ENCODE peak calls at places on chromosomes 13 and 19, in seven cellular contexts. One of them, this sample, is unnamed.

GRCh38 chr13:97028441-97029299 is 34.4 kb upstream of the OXGR1 start:
- DNase-seq in activated B cell treated with CpG ODN at 0.5 μM for 24 hours: no peak
- DNase-seq in activated naive CD4-positive, alpha-beta T cell treated with anti-CD3 and anti-CD28 coated beads for 36 hours: peak; percentile 61
- DNase-seq in stimulated activated CD4-positive, alpha-beta T cell treated with anti-CD3 and anti-CD28 coated beads, Interleukin-15, amount 100 ng/mL, for 1 hour: no peak
- DNase-seq in HTR-8/SVneo: peak; percentile 40
- DNase-seq in stimulated activated CD8-positive, alpha-beta memory T cell treated with anti-CD3 and anti-CD28 coated beads, Interleukin-4, amount 100 ng/mL, for 4 hours: peak; percentile 7
- DNase-seq in mucosa of gallbladder: peak; percentile 59
- DNase-seq in this sample: peak; percentile 69

GRCh38 chr13:61546911-61547310 is 131.3 kb upstream of the PCDH20 start:
- DNase-seq in activated B cell treated with CpG ODN at 0.5 μM for 24 hours: no peak
- DNase-seq in activated naive CD4-positive, alpha-beta T cell treated with anti-CD3 and anti-CD28 coated beads for 36 hours: no peak
- DNase-seq in stimulated activated CD4-positive, alpha-beta T cell treated with anti-CD3 and anti-CD28 coated beads, Interleukin-15, amount 100 ng/mL, for 1 hour: no peak
- DNase-seq in HTR-8/SVneo: no peak
- DNase-seq in stimulated activated CD8-positive, alpha-beta memory T cell treated with anti-CD3 and anti-CD28 coated beads, Interleukin-4, amount 100 ng/mL, for 4 hours: no peak
- DNase-seq in mucosa of gallbladder: no peak
- DNase-seq in this sample: no peak

GRCh38 chr13:100045355-100045754 is 43.5 kb upstream of the PCCA start:
- DNase-seq in activated B cell treated with CpG ODN at 0.5 μM for 24 hours: no peak
- DNase-seq in activated naive CD4-positive, alpha-beta T cell treated with anti-CD3 and anti-CD28 coated beads for 36 hours: no peak
- DNase-seq in stimulated activated CD4-positive, alpha-beta T cell treated with anti-CD3 and anti-CD28 coated beads, Interleukin-15, amount 100 ng/mL, for 1 hour: no peak
- DNase-seq in HTR-8/SVneo: no peak
- DNase-seq in stimulated activated CD8-positive, alpha-beta memory T cell treated with anti-CD3 and anti-CD28 coated beads, Interleukin-4, amount 100 ng/mL, for 4 hours: no peak
- DNase-seq in mucosa of gallbladder: no peak
- DNase-seq in this sample: peak; percentile 81

GRCh38 chr19:52640916-52641315 is 2.8 kb upstream of the ZNF83 start:
- DNase-seq in activated B cell treated with CpG ODN at 0.5 μM for 24 hours: no peak
- DNase-seq in activated naive CD4-positive, alpha-beta T cell treated with anti-CD3 and anti-CD28 coated beads for 36 hours: no peak
- DNase-seq in stimulated activated CD4-positive, alpha-beta T cell treated with anti-CD3 and anti-CD28 coated beads, Interleukin-15, amount 100 ng/mL, for 1 hour: no peak
- DNase-seq in HTR-8/SVneo: no peak
- DNase-seq in stimulated activated CD8-positive, alpha-beta memory T cell treated with anti-CD3 and anti-CD28 coated beads, Interleukin-4, amount 100 ng/mL, for 4 hours: no peak
- DNase-seq in mucosa of gallbladder: no peak
- DNase-seq in this sample: peak; percentile 92

GRCh38 chr13:93882086-93882651 is 597.3 kb downstream of the DCT start:
- DNase-seq in activated B cell treated with CpG ODN at 0.5 μM for 24 hours: no peak
- DNase-seq in activated naive CD4-positive, alpha-beta T cell treated with anti-CD3 and anti-CD28 coated beads for 36 hours: no peak
- DNase-seq in stimulated activated CD4-positive, alpha-beta T cell treated with anti-CD3 and anti-CD28 coated beads, Interleukin-15, amount 100 ng/mL, for 1 hour: no peak
- DNase-seq in HTR-8/SVneo: no peak
- DNase-seq in stimulated activated CD8-positive, alpha-beta memory T cell treated with anti-CD3 and anti-CD28 coated beads, Interleukin-4, amount 100 ng/mL, for 4 hours: no peak
- DNase-seq in mucosa of gallbladder: no peak
- DNase-seq in this sample: no peak

GRCh38 chr19:19597809-19598306 is 20.6 kb downstream of the PBX4 start:
- DNase-seq in activated B cell treated with CpG ODN at 0.5 μM for 24 hours: no peak
- DNase-seq in activated naive CD4-positive, alpha-beta T cell treated with anti-CD3 and anti-CD28 coated beads for 36 hours: peak; percentile 78
- DNase-seq in stimulated activated CD4-positive, alpha-beta T cell treated with anti-CD3 and anti-CD28 coated beads, Interleukin-15, amount 100 ng/mL, for 1 hour: peak; percentile 26
- DNase-seq in HTR-8/SVneo: no peak
- DNase-seq in stimulated activated CD8-positive, alpha-beta memory T cell treated with anti-CD3 and anti-CD28 coated beads, Interleukin-4, amount 100 ng/mL, for 4 hours: no peak
- DNase-seq in mucosa of gallbladder: no peak
- DNase-seq in this sample: no peak

GRCh38 chr13:27450921-27451461 is 627 bp upstream of the MTIF3 start:
- DNase-seq in activated B cell treated with CpG ODN at 0.5 μM for 24 hours: peak; percentile 45
- DNase-seq in activated naive CD4-positive, alpha-beta T cell treated with anti-CD3 and anti-CD28 coated beads for 36 hours: peak; percentile 28
- DNase-seq in stimulated activated CD4-positive, alpha-beta T cell treated with anti-CD3 and anti-CD28 coated beads, Interleukin-15, amount 100 ng/mL, for 1 hour: peak; percentile 22
- DNase-seq in HTR-8/SVneo: peak; percentile 13
- DNase-seq in stimulated activated CD8-positive, alpha-beta memory T cell treated with anti-CD3 and anti-CD28 coated beads, Interleukin-4, amount 100 ng/mL, for 4 hours: no peak
- DNase-seq in mucosa of gallbladder: peak; percentile 28
- DNase-seq in this sample: peak; percentile 50

GRCh38 chr13:98181106-98181815 is 4.2 kb upstream of the RNF113B start:
- DNase-seq in activated B cell treated with CpG ODN at 0.5 μM for 24 hours: no peak
- DNase-seq in activated naive CD4-positive, alpha-beta T cell treated with anti-CD3 and anti-CD28 coated beads for 36 hours: no peak
- DNase-seq in stimulated activated CD4-positive, alpha-beta T cell treated with anti-CD3 and anti-CD28 coated beads, Interleukin-15, amount 100 ng/mL, for 1 hour: no peak
- DNase-seq in HTR-8/SVneo: no peak
- DNase-seq in stimulated activated CD8-positive, alpha-beta memory T cell treated with anti-CD3 and anti-CD28 coated beads, Interleukin-4, amount 100 ng/mL, for 4 hours: no peak
- DNase-seq in mucosa of gallbladder: no peak
- DNase-seq in this sample: no peak

GRCh38 chr13:40530961-40531360 is 135.5 kb downstream of the FOXO1 start:
- DNase-seq in activated B cell treated with CpG ODN at 0.5 μM for 24 hours: no peak
- DNase-seq in activated naive CD4-positive, alpha-beta T cell treated with anti-CD3 and anti-CD28 coated beads for 36 hours: no peak
- DNase-seq in stimulated activated CD4-positive, alpha-beta T cell treated with anti-CD3 and anti-CD28 coated beads, Interleukin-15, amount 100 ng/mL, for 1 hour: no peak
- DNase-seq in HTR-8/SVneo: no peak
- DNase-seq in stimulated activated CD8-positive, alpha-beta memory T cell treated with anti-CD3 and anti-CD28 coated beads, Interleukin-4, amount 100 ng/mL, for 4 hours: no peak
- DNase-seq in mucosa of gallbladder: no peak
- DNase-seq in this sample: no peak

GRCh38 chr19:58575183-58576041 is 2.3 kb upstream of the MZF1 start:
- DNase-seq in activated B cell treated with CpG ODN at 0.5 μM for 24 hours: peak; percentile 81
- DNase-seq in activated naive CD4-positive, alpha-beta T cell treated with anti-CD3 and anti-CD28 coated beads for 36 hours: peak; percentile 88
- DNase-seq in stimulated activated CD4-positive, alpha-beta T cell treated with anti-CD3 and anti-CD28 coated beads, Interleukin-15, amount 100 ng/mL, for 1 hour: peak; percentile 39
- DNase-seq in HTR-8/SVneo: peak; percentile 85
- DNase-seq in stimulated activated CD8-positive, alpha-beta memory T cell treated with anti-CD3 and anti-CD28 coated beads, Interleukin-4, amount 100 ng/mL, for 4 hours: peak; percentile 60
- DNase-seq in mucosa of gallbladder: peak; percentile 88
- DNase-seq in this sample: peak; percentile 93

GRCh38 chr13:48156466-48156865 is 61.6 kb upstream of the MED4 start:
- DNase-seq in activated B cell treated with CpG ODN at 0.5 μM for 24 hours: peak; percentile 27
- DNase-seq in activated naive CD4-positive, alpha-beta T cell treated with anti-CD3 and anti-CD28 coated beads for 36 hours: peak; percentile 90
- DNase-seq in stimulated activated CD4-positive, alpha-beta T cell treated with anti-CD3 and anti-CD28 coated beads, Interleukin-15, amount 100 ng/mL, for 1 hour: peak; percentile 56
- DNase-seq in HTR-8/SVneo: no peak
- DNase-seq in stimulated activated CD8-positive, alpha-beta memory T cell treated with anti-CD3 and anti-CD28 coated beads, Interleukin-4, amount 100 ng/mL, for 4 hours: peak; percentile 53
- DNase-seq in mucosa of gallbladder: no peak
- DNase-seq in this sample: no peak

GRCh38 chr13:38872693-38873092 is 117.9 kb downstream of the STOML3 start:
- DNase-seq in activated B cell treated with CpG ODN at 0.5 μM for 24 hours: no peak
- DNase-seq in activated naive CD4-positive, alpha-beta T cell treated with anti-CD3 and anti-CD28 coated beads for 36 hours: peak; percentile 66
- DNase-seq in stimulated activated CD4-positive, alpha-beta T cell treated with anti-CD3 and anti-CD28 coated beads, Interleukin-15, amount 100 ng/mL, for 1 hour: no peak
- DNase-seq in HTR-8/SVneo: no peak
- DNase-seq in stimulated activated CD8-positive, alpha-beta memory T cell treated with anti-CD3 and anti-CD28 coated beads, Interleukin-4, amount 100 ng/mL, for 4 hours: no peak
- DNase-seq in mucosa of gallbladder: peak; percentile 19
- DNase-seq in this sample: peak; percentile 50

GRCh38 chr13:77860621-77861020 is 58.0 kb downstream of the EDNRB start:
- DNase-seq in activated B cell treated with CpG ODN at 0.5 μM for 24 hours: no peak
- DNase-seq in activated naive CD4-positive, alpha-beta T cell treated with anti-CD3 and anti-CD28 coated beads for 36 hours: no peak
- DNase-seq in stimulated activated CD4-positive, alpha-beta T cell treated with anti-CD3 and anti-CD28 coated beads, Interleukin-15, amount 100 ng/mL, for 1 hour: no peak
- DNase-seq in HTR-8/SVneo: no peak
- DNase-seq in stimulated activated CD8-positive, alpha-beta memory T cell treated with anti-CD3 and anti-CD28 coated beads, Interleukin-4, amount 100 ng/mL, for 4 hours: no peak
- DNase-seq in mucosa of gallbladder: no peak
- DNase-seq in this sample: no peak

GRCh38 chr19:38511074-38511708 is 77.7 kb downstream of the RYR1 start:
- DNase-seq in activated B cell treated with CpG ODN at 0.5 μM for 24 hours: no peak
- DNase-seq in activated naive CD4-positive, alpha-beta T cell treated with anti-CD3 and anti-CD28 coated beads for 36 hours: no peak
- DNase-seq in stimulated activated CD4-positive, alpha-beta T cell treated with anti-CD3 and anti-CD28 coated beads, Interleukin-15, amount 100 ng/mL, for 1 hour: no peak
- DNase-seq in HTR-8/SVneo: no peak
- DNase-seq in stimulated activated CD8-positive, alpha-beta memory T cell treated with anti-CD3 and anti-CD28 coated beads, Interleukin-4, amount 100 ng/mL, for 4 hours: no peak
- DNase-seq in mucosa of gallbladder: no peak
- DNase-seq in this sample: no peak

GRCh38 chr19:11979527-11979926 is 14.7 kb downstream of the ZNF763 start:
- DNase-seq in activated B cell treated with CpG ODN at 0.5 μM for 24 hours: no peak
- DNase-seq in activated naive CD4-positive, alpha-beta T cell treated with anti-CD3 and anti-CD28 coated beads for 36 hours: no peak
- DNase-seq in stimulated activated CD4-positive, alpha-beta T cell treated with anti-CD3 and anti-CD28 coated beads, Interleukin-15, amount 100 ng/mL, for 1 hour: no peak
- DNase-seq in HTR-8/SVneo: no peak
- DNase-seq in stimulated activated CD8-positive, alpha-beta memory T cell treated with anti-CD3 and anti-CD28 coated beads, Interleukin-4, amount 100 ng/mL, for 4 hours: no peak
- DNase-seq in mucosa of gallbladder: no peak
- DNase-seq in this sample: no peak

GRCh38 chr13:22700488-22700887 is 480.3 kb upstream of the SGCG start:
- DNase-seq in activated B cell treated with CpG ODN at 0.5 μM for 24 hours: no peak
- DNase-seq in activated naive CD4-positive, alpha-beta T cell treated with anti-CD3 and anti-CD28 coated beads for 36 hours: no peak
- DNase-seq in stimulated activated CD4-positive, alpha-beta T cell treated with anti-CD3 and anti-CD28 coated beads, Interleukin-15, amount 100 ng/mL, for 1 hour: no peak
- DNase-seq in HTR-8/SVneo: no peak
- DNase-seq in stimulated activated CD8-positive, alpha-beta memory T cell treated with anti-CD3 and anti-CD28 coated beads, Interleukin-4, amount 100 ng/mL, for 4 hours: no peak
- DNase-seq in mucosa of gallbladder: no peak
- DNase-seq in this sample: no peak